ENCODE peak calls at places on chromosomes 16 and 17, in five cellular contexts. G is A549, H is progenitor cell of endocrine pancreas, U is gastrocnemius medialis, I is HFF-Myc. O is an unnamed sample.
A peak's percentile ranks its signal among the peaks of the same experiment; 100 is the strongest.

GRCh38 chr17:28716740-28717577 is 709 bp downstream of the RAB34 start:
- DNase-seq in G (no peak), H (peak; percentile 26), U (no peak), I (no peak), O (peak; percentile 44)

GRCh38 chr17:3687949-3688614 is 7.9 kb downstream of the P2RX5 start:
- DNase-seq in G (no peak), H (no peak), U (no peak), I (no peak), O (no peak)

GRCh38 chr17:15048381-15048780 is 216.7 kb downstream of the PMP22 start:
- DNase-seq in G (no peak), H (no peak), U (no peak), I (no peak), O (no peak)

GRCh38 chr17:77381185-77381700 is 240.5 kb downstream of the SEC14L1 start:
- DNase-seq in G (no peak), H (no peak), U (no peak), I (no peak), O (no peak)

GRCh38 chr17:9817086-9817485 is 4.8 kb downstream of the GSG1L2 start:
- DNase-seq in G (no peak), H (peak; percentile 26), U (no peak), I (no peak), O (peak; percentile 28)

GRCh38 chr17:55433029-55433628 is 11.5 kb upstream of the MMD start:
- DNase-seq in G (peak; percentile 71), H (no peak), U (no peak), I (no peak), O (no peak)

GRCh38 chr17:311119-311848 is 41.3 kb downstream of the RPH3AL start:
- DNase-seq in G (no peak), H (no peak), U (no peak), I (no peak), O (no peak)

GRCh38 chr16:11667221-11667823 is 933 bp upstream of the SNN start:
- DNase-seq in G (no peak), H (no peak), U (no peak), I (no peak), O (no peak)

GRCh38 chr17:18139949-18140348 is 31.4 kb downstream of the MYO15A start:
- DNase-seq in G (peak; percentile 41), H (no peak), U (no peak), I (no peak), O (no peak)

GRCh38 chr17:13753151-13753550 is 151.4 kb upstream of the HS3ST3A1 start:
- DNase-seq in G (no peak), H (no peak), U (no peak), I (no peak), O (no peak)

GRCh38 chr17:79563237-79564013 is 47.4 kb downstream of the RBFOX3 start:
- DNase-seq in G (peak; percentile 60), H (no peak), U (no peak), I (no peak), O (peak; percentile 38)

GRCh38 chr16:932831-933330 is 37.9 kb downstream of the LMF1 start:
- DNase-seq in G (no peak), H (no peak), U (no peak), I (no peak), O (no peak)

GRCh38 chr17:41772586-41773189 is 13.8 kb downstream of the JUP start:
- DNase-seq in G (no peak), H (no peak), U (no peak), I (no peak), O (no peak)

GRCh38 chr16:1993731-1994131 is 4.0 kb downstream of the SYNGR3 start:
- DNase-seq in G (no peak), H (no peak), U (no peak), I (no peak), O (no peak)

GRCh38 chr17:39327109-39327508 is 74.3 kb downstream of the FBXL20 start:
- DNase-seq in G (no peak), H (no peak), U (no peak), I (no peak), O (no peak)

GRCh38 chr17:48718781-48719641 is 3.3 kb downstream of the PRAC1 start:
- DNase-seq in G (no peak), H (no peak), U (no peak), I (no peak), O (no peak)

GRCh38 chr17:73717690-73718089 is 73.4 kb upstream of the SDK2 start:
- DNase-seq in G (no peak), H (no peak), U (no peak), I (no peak), O (no peak)

GRCh38 chr16:30838876-30839471 is 52.0 kb upstream of the ZNF629 start:
- DNase-seq in G (no peak), H (no peak), U (no peak), I (no peak), O (no peak)

GRCh38 chr16:49858200-49859129 is 2.6 kb upstream of the ZNF423 start:
- DNase-seq in G (peak; percentile 17), H (peak; percentile 53), U (peak; percentile 37), I (no peak), O (peak; percentile 53)

GRCh38 chr16:58661199-58661830 is 23.3 kb downstream of the SLC38A7 start:
- DNase-seq in G (peak; percentile 94), H (peak; percentile 15), U (peak; percentile 77), I (peak; percentile 70), O (peak; percentile 48)

DNA sequence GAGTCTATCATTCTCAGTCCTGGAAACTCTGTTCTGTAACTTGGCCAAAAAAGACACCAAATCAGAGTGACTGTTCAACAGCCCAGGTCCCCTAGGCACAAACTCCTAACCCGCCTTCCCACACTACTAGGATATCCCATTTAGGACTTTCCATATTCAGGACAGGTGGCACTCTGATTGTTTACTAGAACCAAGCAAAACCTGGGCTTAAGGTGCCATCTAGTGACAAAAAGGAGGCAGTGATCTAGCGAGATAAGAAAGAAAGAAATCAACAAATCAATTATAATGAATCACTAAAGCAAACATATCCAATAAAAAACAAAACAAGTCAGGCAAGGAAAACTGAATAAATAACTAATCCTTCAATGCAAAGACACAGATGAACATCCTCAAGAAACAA is 203.9 kb downstream of the CEP112 start:
- DNase-seq in G (peak; percentile 14), H (no peak), U (no peak), I (peak; percentile 26), O (peak; percentile 28)
- TF ChIP-seq CTCF in G (peak; percentile 46), H (peak; percentile 66), U (peak; percentile 23), I (peak; percentile 44), O (peak; percentile 53)

GRCh38 chr17:45232514-45233422 is 11.1 kb downstream of the FMNL1 start:
- DNase-seq in G (no peak), H (no peak), U (no peak), I (no peak), O (no peak)
- TF ChIP-seq CTCF in G (no peak), H (no peak), U (no peak), I (no peak), O (no peak)

GRCh38 chr16:69106491-69107291 is 1.2 kb downstream of the HAS3 start:
- DNase-seq in G (peak; percentile 36), H (no peak), U (no peak), I (no peak), O (no peak)

GRCh38 chr16:69107311-69107962 is 2.0 kb downstream of the HAS3 start:
- DNase-seq in G (no peak), H (no peak), U (no peak), I (no peak), O (peak; percentile 28)

GRCh38 chr16:69108069-69108904 is 2.8 kb downstream of the HAS3 start:
- DNase-seq in G (no peak), H (no peak), U (no peak), I (no peak), O (peak; percentile 47)

GRCh38 chr16:69108905-69109252 is 3.4 kb downstream of the HAS3 start:
- DNase-seq in G (no peak), H (no peak), U (no peak), I (no peak), O (no peak)

DNA sequence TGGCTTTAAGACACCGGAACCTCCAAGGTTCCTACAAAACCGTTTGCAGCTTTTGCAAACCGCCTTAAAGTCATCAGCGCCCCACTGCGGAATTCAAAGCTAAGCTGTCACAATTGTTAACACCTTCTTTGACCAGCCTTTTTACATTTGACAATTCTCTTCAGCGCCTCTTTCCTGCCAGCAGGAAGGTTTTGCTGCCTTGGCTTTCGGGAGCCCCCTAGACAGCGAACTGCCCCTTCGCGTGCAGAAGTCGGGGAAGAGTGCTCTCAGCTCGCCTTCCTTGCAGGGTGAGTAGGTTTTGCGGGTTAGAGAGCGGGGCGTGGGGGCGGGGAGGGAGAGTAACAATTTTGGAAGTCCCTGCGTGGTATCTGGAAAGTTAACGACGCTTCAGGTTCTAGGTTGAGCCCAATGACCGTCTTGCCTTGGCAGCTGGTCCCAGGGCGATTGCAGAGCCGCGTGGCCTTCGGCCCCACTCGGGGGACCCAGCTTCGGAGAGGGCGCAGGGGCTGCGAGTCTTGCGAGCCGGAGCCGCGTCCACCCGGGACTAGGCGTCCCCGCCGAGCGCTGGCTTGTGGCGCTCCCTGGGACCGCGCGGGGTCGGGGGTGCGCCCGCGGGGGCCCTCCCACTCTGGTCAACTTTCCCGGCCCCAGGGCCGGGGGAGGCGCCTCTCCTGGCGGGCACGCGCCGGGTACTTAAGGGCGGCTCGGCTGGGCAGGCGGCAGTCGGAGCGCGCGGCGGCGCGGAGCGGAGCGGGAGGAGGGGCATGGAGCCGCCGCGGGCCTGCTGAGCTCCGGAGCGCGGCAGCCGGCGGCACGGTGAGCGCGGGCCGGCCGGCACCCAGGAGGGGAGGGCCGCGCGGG is at the start of gene HAS3:
- DNase-seq in G (peak; percentile 81), H (peak; percentile 53), U (no peak), I (no peak), O (peak; percentile 70)
- TF ChIP-seq CTCF in G (peak; percentile 68), H (peak; percentile 4), U (no peak), I (no peak), O (peak; percentile 16)

GRCh38 chr17:36197389-36197708 is 791 bp upstream of the CCL3L1 start:
- DNase-seq in G (no peak), H (no peak), U (no peak), I (no peak), O (no peak)

GRCh38 chr17:36198831-36199465 is 2.4 kb upstream of the CCL3L1 start:
- DNase-seq in G (no peak), H (no peak), U (no peak), I (no peak), O (no peak)

GRCh38 chr17:36205637-36206458 is 5.0 kb upstream of the CCL4L2 start:
- DNase-seq in G (no peak), H (no peak), U (no peak), I (no peak), O (no peak)

GRCh38 chr17:36204724-36205500 is 6.0 kb upstream of the CCL4L2 start:
- DNase-seq in G (no peak), H (no peak), U (no peak), I (no peak), O (no peak)

DNA sequence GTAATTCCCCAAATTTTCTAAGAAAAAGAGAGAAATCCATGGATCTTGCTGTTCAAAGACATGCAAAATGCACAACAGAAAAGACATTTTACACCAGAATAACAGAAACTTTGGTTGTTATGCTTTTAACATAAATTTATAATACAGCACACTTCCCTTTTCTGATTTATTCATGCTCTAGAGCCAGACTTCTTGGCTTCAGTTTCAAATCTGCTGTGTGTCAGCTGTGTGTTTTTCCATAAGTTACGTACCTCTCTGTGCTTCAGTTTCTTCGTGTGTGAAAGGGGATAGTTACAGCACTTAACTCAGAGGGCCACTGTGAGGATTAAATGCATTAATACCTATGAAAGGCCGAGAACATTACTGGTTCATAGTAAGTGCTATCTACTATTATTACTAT is 6.8 kb upstream of the CCL3L1 start:
- DNase-seq in G (no peak), H (no peak), U (no peak), I (no peak), O (no peak)
- TF ChIP-seq CTCF in G (no peak), H (no peak), U (no peak), I (no peak), O (no peak)

GRCh38 chr17:53191878-53192277 is 630.8 kb upstream of the KIF2B start:
- DNase-seq in G (no peak), H (no peak), U (no peak), I (no peak), O (no peak)
- TF ChIP-seq CTCF in G (no peak), H (no peak), U (no peak), I (no peak), O (no peak)

GRCh38 chr17:72574675-72575510 is 454.1 kb downstream of the SOX9 start:
- DNase-seq in G (no peak), H (no peak), U (no peak), I (no peak), O (no peak)
- TF ChIP-seq CTCF in G (no peak), H (no peak), U (no peak), I (no peak), O (no peak)

O was measured in endothelial cell.